ENCODE peak calls at places on chromosome 5, in four cellular contexts. One of them, this sample, is unnamed.

GRCh38 chr5:60598424-60598823 is 101.5 kb downstream of the DEPDC1B start:
- DNase-seq in AG04450: no peak
- DNase-seq in endodermal cell: no peak
- DNase-seq in stomach: no peak
- DNase-seq in this sample: no peak

GRCh38 chr5:140162781-140163180 is 12.2 kb upstream of the CYSTM1 start:
- DNase-seq in AG04450: no peak
- DNase-seq in endodermal cell: no peak
- DNase-seq in stomach: no peak
- DNase-seq in this sample: no peak

GRCh38 chr5:170297589-170298462 is at the start of gene LCP2:
- DNase-seq in AG04450: no peak
- DNase-seq in endodermal cell: no peak
- DNase-seq in stomach: no peak
- DNase-seq in this sample: no peak

GRCh38 chr5:154487541-154487940 is 9.5 kb upstream of the HAND1 start:
- DNase-seq in AG04450: no peak
- DNase-seq in endodermal cell: peak
- DNase-seq in stomach: no peak
- DNase-seq in this sample: no peak

GRCh38 chr5:159184858-159185381 is 24.4 kb downstream of the RNF145 start:
- DNase-seq in AG04450: peak
- DNase-seq in endodermal cell: peak
- DNase-seq in stomach: no peak
- DNase-seq in this sample: peak

GRCh38 chr5:169701910-169702451 is 64.9 kb downstream of the DOCK2 start:
- DNase-seq in AG04450: no peak
- DNase-seq in endodermal cell: peak
- DNase-seq in stomach: no peak
- DNase-seq in this sample: peak

GRCh38 chr5:82912462-82912861 is 164.7 kb downstream of the TMEM167A start:
- DNase-seq in AG04450: no peak
- DNase-seq in endodermal cell: no peak
- DNase-seq in stomach: no peak
- DNase-seq in this sample: no peak

GRCh38 chr5:72517961-72518690 is 10.9 kb upstream of the ZNF366 start:
- DNase-seq in AG04450: no peak
- DNase-seq in endodermal cell: no peak
- DNase-seq in stomach: peak
- DNase-seq in this sample: peak

GRCh38 chr5:107542428-107542827 is 128.3 kb downstream of the EFNA5 start:
- DNase-seq in AG04450: no peak
- DNase-seq in endodermal cell: no peak
- DNase-seq in stomach: peak
- DNase-seq in this sample: peak

GRCh38 chr5:136192526-136193395 is at the start of gene SMIM32:
- DNase-seq in AG04450: no peak
- DNase-seq in endodermal cell: peak
- DNase-seq in stomach: no peak
- DNase-seq in this sample: peak

GRCh38 chr5:23742701-23743100 is 235.3 kb downstream of the PRDM9 start:
- DNase-seq in AG04450: no peak
- DNase-seq in endodermal cell: no peak
- DNase-seq in stomach: no peak
- DNase-seq in this sample: no peak

GRCh38 chr5:9621379-9621903 is 8.7 kb downstream of the TAS2R1 start:
- DNase-seq in AG04450: peak
- DNase-seq in endodermal cell: no peak
- DNase-seq in stomach: no peak
- DNase-seq in this sample: no peak

GRCh38 chr5:167294861-167295685 is 996.4 kb upstream of the WWC1 start:
- DNase-seq in AG04450: peak
- DNase-seq in endodermal cell: no peak
- DNase-seq in stomach: no peak
- DNase-seq in this sample: peak

GRCh38 chr5:135024956-135025729 is 8.9 kb downstream of the PITX1 start:
- DNase-seq in AG04450: no peak
- DNase-seq in endodermal cell: no peak
- DNase-seq in stomach: no peak
- DNase-seq in this sample: no peak

GRCh38 chr5:157303667-157304327 is 37.9 kb downstream of the CYFIP2 start:
- DNase-seq in AG04450: no peak
- DNase-seq in endodermal cell: peak
- DNase-seq in stomach: no peak
- DNase-seq in this sample: no peak

GRCh38 chr5:151855701-151856100 is 69.0 kb downstream of the GLRA1 start:
- DNase-seq in AG04450: no peak
- DNase-seq in endodermal cell: no peak
- DNase-seq in stomach: no peak
- DNase-seq in this sample: no peak

GRCh38 chr5:74041913-74042312 is 415.9 kb downstream of the ARHGEF28 start:
- DNase-seq in AG04450: no peak
- DNase-seq in endodermal cell: no peak
- DNase-seq in stomach: no peak
- DNase-seq in this sample: peak

GRCh38 chr5:74040811-74041491 is 415.0 kb downstream of the ARHGEF28 start:
- DNase-seq in AG04450: no peak
- DNase-seq in endodermal cell: no peak
- DNase-seq in stomach: no peak
- DNase-seq in this sample: no peak

GRCh38 chr5:74035521-74035937 is 409.5 kb downstream of the ARHGEF28 start:
- DNase-seq in AG04450: no peak
- DNase-seq in endodermal cell: peak
- DNase-seq in stomach: no peak
- DNase-seq in this sample: peak

GRCh38 chr5:74042559-74043357 is 416.8 kb downstream of the ARHGEF28 start:
- DNase-seq in AG04450: no peak
- DNase-seq in endodermal cell: no peak
- DNase-seq in stomach: no peak
- DNase-seq in this sample: peak

GRCh38 chr5:74040065-74040551 is 414.1 kb downstream of the ARHGEF28 start:
- DNase-seq in AG04450: peak
- DNase-seq in endodermal cell: no peak
- DNase-seq in stomach: no peak
- DNase-seq in this sample: peak
- TF ChIP-seq CTCF in AG04450: no peak
- TF ChIP-seq CTCF in endodermal cell: no peak
- TF ChIP-seq CTCF in stomach: no peak
- TF ChIP-seq CTCF in this sample: no peak

DNA sequence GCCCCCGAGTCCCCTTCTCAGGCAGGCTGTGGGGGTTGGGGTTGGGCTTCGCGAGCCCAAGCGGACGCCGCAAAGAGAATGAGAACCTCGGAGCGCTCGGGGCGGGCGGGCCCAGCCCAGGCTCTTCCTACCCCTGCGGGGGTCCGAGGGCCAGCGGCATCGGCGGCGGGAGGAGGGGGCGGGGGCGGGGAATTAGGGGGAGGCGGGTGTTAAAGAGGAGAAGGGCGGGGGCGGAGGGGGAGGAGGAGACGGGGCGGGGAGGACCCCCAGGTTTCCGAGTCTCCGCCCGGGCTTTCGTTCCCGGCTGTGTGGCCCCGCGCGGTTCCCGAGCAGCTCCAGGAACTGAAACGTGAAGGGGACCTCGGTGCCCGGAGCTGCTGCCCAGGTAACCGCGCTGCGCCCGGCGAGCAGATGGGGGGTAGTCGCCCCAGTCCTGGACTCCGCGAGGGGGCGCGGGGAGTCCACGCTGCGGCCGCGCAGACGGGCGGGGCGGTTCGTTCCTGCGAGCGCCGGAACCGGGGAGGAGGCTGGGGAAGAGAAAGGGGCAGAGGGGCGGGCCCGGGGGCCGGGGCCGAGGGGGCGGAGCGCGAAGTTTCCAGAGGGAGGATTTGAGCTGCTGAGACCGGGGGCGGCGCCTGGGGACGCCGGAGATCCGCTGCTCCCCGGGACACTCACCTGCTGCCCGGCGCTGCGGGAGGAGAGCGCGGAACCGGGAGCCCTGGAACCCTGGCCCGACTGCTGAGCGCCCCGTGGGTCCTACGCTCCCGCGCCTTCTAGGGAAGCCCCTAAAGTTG is 38.4 kb upstream of the PLEKHG4B start:
- DNase-seq in AG04450: no peak
- DNase-seq in endodermal cell: peak
- DNase-seq in stomach: peak
- DNase-seq in this sample: no peak
- H3K4me3 ChIP-seq in AG04450: peak
- H3K4me3 ChIP-seq in endodermal cell: peak
- H3K4me3 ChIP-seq in stomach: peak
- H3K4me3 ChIP-seq in this sample: peak

GRCh38 chr5:51345106-51345505 is 38.1 kb upstream of the ISL1 start:
- DNase-seq in AG04450: no peak
- DNase-seq in endodermal cell: no peak
- DNase-seq in stomach: no peak
- DNase-seq in this sample: peak

GRCh38 chr5:51347157-51347556 is 36.1 kb upstream of the ISL1 start:
- DNase-seq in AG04450: no peak
- DNase-seq in endodermal cell: no peak
- DNase-seq in stomach: no peak
- DNase-seq in this sample: no peak

DNA sequence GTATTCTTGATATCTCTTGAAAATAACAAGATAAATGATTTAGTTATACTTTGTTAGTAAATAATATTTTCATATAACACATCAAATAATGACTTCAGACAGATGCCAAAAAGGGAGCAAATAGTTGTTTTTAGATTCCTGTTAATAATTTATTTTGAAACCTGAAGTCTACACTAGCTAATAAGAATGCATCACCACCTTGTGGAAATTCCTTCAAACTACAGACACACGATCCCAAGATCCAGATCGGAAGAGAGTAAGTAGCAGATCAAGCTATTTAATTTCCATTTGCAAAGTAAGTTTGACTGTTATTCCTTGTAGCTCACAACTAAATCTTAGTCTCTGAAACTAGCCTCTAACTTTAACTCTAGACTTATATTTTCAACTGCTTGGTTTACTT is 35.5 kb upstream of the ISL1 start:
- DNase-seq in AG04450: no peak
- DNase-seq in endodermal cell: no peak
- DNase-seq in stomach: no peak
- DNase-seq in this sample: peak
- TF ChIP-seq CTCF in AG04450: no peak
- TF ChIP-seq CTCF in endodermal cell: peak
- TF ChIP-seq CTCF in stomach: peak
- TF ChIP-seq CTCF in this sample: no peak

GRCh38 chr5:73625314-73625904 is 587 bp upstream of the ARHGEF28 start:
- DNase-seq in AG04450: no peak
- DNase-seq in endodermal cell: no peak
- DNase-seq in stomach: no peak
- DNase-seq in this sample: no peak

GRCh38 chr5:73625905-73626811 is at the start of gene ARHGEF28:
- DNase-seq in AG04450: no peak
- DNase-seq in endodermal cell: peak
- DNase-seq in stomach: peak
- DNase-seq in this sample: peak

GRCh38 chr5:73629456-73629855 is 3.5 kb downstream of the ARHGEF28 start:
- DNase-seq in AG04450: no peak
- DNase-seq in endodermal cell: no peak
- DNase-seq in stomach: no peak
- DNase-seq in this sample: no peak

GRCh38 chr5:73624888-73625287 is 1.1 kb upstream of the ARHGEF28 start:
- DNase-seq in AG04450: no peak
- DNase-seq in endodermal cell: peak
- DNase-seq in stomach: no peak
- DNase-seq in this sample: no peak

DNA sequence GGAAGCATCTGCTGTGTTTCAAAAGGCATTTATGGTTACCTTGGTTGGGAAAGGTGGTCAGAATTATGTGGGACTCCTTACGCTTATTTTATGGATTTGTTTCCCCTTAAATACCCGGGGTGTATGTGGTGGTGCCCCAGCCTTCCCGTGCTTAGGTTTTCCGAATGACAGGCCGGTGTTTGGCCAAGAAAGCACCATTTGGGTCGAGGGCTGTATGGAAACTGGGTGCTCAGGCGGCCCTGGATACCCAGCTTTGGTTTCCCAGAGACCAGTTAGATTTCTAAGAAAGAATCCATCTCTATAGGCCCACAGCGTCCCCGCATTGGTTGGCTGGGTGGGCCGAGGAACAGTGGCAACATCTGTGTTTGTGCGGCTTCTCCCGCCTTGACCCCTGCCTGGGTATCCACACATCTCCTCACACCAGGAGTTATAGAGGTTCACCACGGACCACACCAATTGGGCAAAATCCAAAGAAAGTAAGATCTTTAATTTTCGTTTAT is 868 bp downstream of the ARHGEF28 start:
- DNase-seq in AG04450: no peak
- DNase-seq in endodermal cell: no peak
- DNase-seq in stomach: no peak
- DNase-seq in this sample: no peak
- H3K4me3 ChIP-seq in AG04450: peak
- H3K4me3 ChIP-seq in endodermal cell: peak
- H3K4me3 ChIP-seq in stomach: peak
- H3K4me3 ChIP-seq in this sample: peak

GRCh38 chr5:5353681-5354080 is 68.8 kb upstream of the ICE1 start:
- DNase-seq in AG04450: no peak
- DNase-seq in endodermal cell: peak
- DNase-seq in stomach: no peak
- DNase-seq in this sample: no peak

GRCh38 chr5:5348576-5348975 is 73.9 kb upstream of the ICE1 start:
- DNase-seq in AG04450: no peak
- DNase-seq in endodermal cell: no peak
- DNase-seq in stomach: no peak
- DNase-seq in this sample: no peak

GRCh38 chr5:5352675-5353074 is 69.8 kb upstream of the ICE1 start:
- DNase-seq in AG04450: no peak
- DNase-seq in endodermal cell: no peak
- DNase-seq in stomach: no peak
- DNase-seq in this sample: no peak

GRCh38 chr5:5350101-5350500 is 72.4 kb upstream of the ICE1 start:
- DNase-seq in AG04450: no peak
- DNase-seq in endodermal cell: no peak
- DNase-seq in stomach: no peak
- DNase-seq in this sample: no peak

DNA sequence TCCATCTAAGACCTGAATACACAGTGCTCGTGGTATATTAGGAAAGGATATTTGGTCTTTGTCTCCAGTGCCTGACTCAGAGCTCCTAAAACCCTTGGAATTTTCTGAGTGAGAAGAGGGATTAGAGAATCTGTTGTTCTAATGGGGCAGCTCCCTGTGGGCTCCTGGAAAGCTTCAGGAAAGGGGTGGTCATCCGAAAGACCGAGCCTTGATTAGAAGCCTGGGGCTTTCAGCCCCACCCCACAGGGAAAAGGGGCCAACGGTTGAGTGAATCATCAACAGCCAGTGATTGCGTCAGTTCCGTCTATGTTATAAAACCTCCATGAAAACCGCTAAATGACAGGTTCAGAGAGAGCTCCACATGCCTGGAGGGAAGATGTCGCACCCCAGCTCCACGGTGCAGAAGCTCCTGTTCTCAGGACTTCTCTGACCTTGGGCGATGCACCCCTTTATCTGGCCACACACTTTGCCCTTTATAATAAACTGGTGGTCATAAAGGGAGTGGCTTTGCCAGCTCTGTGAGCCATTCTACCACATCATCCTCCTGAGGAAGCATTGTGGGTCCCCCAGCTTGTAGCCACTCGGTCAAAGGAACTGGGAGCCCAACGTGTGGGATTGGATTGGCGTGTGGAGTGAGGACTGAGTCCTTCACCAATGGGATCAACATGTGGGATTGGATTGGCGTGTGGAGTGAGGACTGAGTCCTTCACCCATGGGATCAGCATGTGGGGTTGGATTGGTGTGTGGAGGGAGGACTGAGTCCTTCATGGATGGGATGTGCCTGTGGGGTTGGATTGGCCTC is 71.0 kb upstream of the ICE1 start:
- DNase-seq in AG04450: no peak
- DNase-seq in endodermal cell: no peak
- DNase-seq in stomach: no peak
- DNase-seq in this sample: no peak
- TF ChIP-seq CTCF in AG04450: no peak
- TF ChIP-seq CTCF in endodermal cell: no peak
- TF ChIP-seq CTCF in stomach: no peak
- TF ChIP-seq CTCF in this sample: no peak

This sample was measured in foreskin fibroblast.